ENCODE peak calls at places on chromosomes 4 and X, in six cellular contexts. E is A549, I is suprapubic skin, X is SK-N-SH, R is ovary, B is tibial nerve. Y is an unnamed sample.

GRCh38 chr4:98448923-98449322 is 187.7 kb downstream of the RAP1GDS1 start:
- DNase-seq in E (no peak), I (no peak), X (no peak), R (no peak), B (no peak), Y (peak)

GRCh38 chr4:26271703-26272102 is 49.1 kb upstream of the RBPJ start:
- DNase-seq in E (no peak), I (no peak), X (no peak), R (no peak), B (no peak), Y (no peak)

GRCh38 chr4:118586357-118586790 is 98.8 kb upstream of the METTL14 start:
- DNase-seq in E (no peak), I (no peak), X (no peak), R (peak), B (no peak), Y (no peak)

GRCh38 chrX:81890476-81890875 is 688.6 kb downstream of the SH3BGRL start:
- DNase-seq in E (no peak), I (no peak), X (no peak), R (no peak), B (no peak), Y (no peak)

GRCh38 chr4:170776983-170777382 is 687.2 kb upstream of the AADAT start:
- DNase-seq in E (no peak), I (no peak), X (no peak), R (no peak), B (no peak), Y (no peak)

GRCh38 chr4:126583509-126583908 is 1049.2 kb upstream of the INTU start:
- DNase-seq in E (no peak), I (no peak), X (no peak), R (no peak), B (no peak), Y (no peak)

GRCh38 chr4:3045500-3045850 is 28.9 kb downstream of the HTT-AS start:
- DNase-seq in E (no peak), I (no peak), X (no peak), R (no peak), B (peak), Y (peak)

GRCh38 chr4:158965208-158965607 is 137.7 kb upstream of the RAPGEF2 start:
- DNase-seq in E (no peak), I (no peak), X (no peak), R (no peak), B (no peak), Y (no peak)

GRCh38 chr4:81351653-81352455 is 119.9 kb downstream of the RASGEF1B start:
- DNase-seq in E (peak), I (peak), X (peak), R (peak), B (peak), Y (peak)

GRCh38 chr4:19735012-19735411 is 516.7 kb upstream of the SLIT2 start:
- DNase-seq in E (no peak), I (no peak), X (no peak), R (no peak), B (no peak), Y (no peak)

GRCh38 chr4:3414421-3415279 is 27.1 kb upstream of the HGFAC start:
- DNase-seq in E (no peak), I (peak), X (no peak), R (peak), B (peak), Y (no peak)

DNA sequence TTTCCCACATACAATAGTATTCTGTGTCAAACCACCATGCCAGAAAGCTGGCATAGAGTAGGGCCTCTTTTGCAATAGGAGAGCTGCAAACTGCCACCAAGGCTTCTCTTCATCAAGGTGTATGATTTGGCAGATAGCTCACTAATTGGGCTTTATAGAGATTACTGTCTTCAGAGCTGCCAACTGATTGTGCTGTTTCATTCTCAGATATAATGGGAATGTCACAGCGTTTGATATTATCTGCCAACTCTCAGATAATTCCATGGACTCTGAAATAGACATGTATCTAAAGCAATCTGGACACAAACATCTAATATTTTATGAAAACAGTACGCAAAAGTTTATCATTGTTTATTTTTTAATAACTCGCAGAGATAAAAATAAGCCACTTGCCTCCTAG is 1289.1 kb downstream of the STIM2 start:
- DNase-seq in E (no peak), I (no peak), X (no peak), R (no peak), B (no peak), Y (no peak)
- TF ChIP-seq EP300 in E (no peak), I (no peak), X (no peak), R (no peak), B (no peak), Y (no peak)

GRCh38 chrX:153969125-153969903 is 2.3 kb downstream of the HCFC1 start:
- DNase-seq in E (no peak), I (peak), X (no peak), R (peak), B (no peak), Y (no peak)
- H3K4me3 ChIP-seq in E (peak), I (peak), X (peak), R (peak), B (peak), Y (peak)

DNA sequence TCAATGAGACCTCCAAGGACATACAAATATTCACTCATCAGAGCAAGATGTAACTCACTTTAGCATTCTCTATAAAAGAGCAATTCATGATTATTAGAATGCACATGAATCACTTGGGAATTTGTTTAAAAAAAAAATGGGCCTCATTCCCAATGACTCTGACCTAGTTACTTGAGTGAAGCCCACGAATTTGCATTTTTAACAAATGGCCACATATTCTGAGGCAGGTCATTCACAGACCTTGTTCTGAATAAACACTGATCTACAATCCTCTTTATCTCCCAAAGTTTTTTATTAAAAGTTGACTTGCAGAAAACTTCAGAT is 255.1 kb upstream of the VEGFC start:
- DNase-seq in E (no peak), I (no peak), X (no peak), R (no peak), B (no peak), Y (no peak)
- TF ChIP-seq CTCF in E (no peak), I (no peak), X (no peak), R (no peak), B (no peak), Y (no peak)

GRCh38 chrX:48913605-48914366 is 2.3 kb upstream of the SLC35A2 start:
- DNase-seq in E (no peak), I (no peak), X (no peak), R (no peak), B (no peak), Y (no peak)

GRCh38 chrX:48908600-48908999 is 2.8 kb downstream of the SLC35A2 start:
- DNase-seq in E (no peak), I (no peak), X (no peak), R (no peak), B (no peak), Y (no peak)

GRCh38 chrX:48910926-48911406 is 480 bp downstream of the SLC35A2 start:
- DNase-seq in E (no peak), I (no peak), X (no peak), R (no peak), B (no peak), Y (no peak)

GRCh38 chrX:48909703-48910102 is 1.7 kb downstream of the SLC35A2 start:
- DNase-seq in E (no peak), I (no peak), X (no peak), R (no peak), B (no peak), Y (no peak)

GRCh38 chrX:48911407-48912182 is at the start of gene SLC35A2:
- DNase-seq in E (peak), I (peak), X (peak), R (peak), B (peak), Y (peak)
- TF ChIP-seq EP300 in E (no peak), I (no peak), X (no peak), R (no peak), B (peak), Y (no peak)

DNA sequence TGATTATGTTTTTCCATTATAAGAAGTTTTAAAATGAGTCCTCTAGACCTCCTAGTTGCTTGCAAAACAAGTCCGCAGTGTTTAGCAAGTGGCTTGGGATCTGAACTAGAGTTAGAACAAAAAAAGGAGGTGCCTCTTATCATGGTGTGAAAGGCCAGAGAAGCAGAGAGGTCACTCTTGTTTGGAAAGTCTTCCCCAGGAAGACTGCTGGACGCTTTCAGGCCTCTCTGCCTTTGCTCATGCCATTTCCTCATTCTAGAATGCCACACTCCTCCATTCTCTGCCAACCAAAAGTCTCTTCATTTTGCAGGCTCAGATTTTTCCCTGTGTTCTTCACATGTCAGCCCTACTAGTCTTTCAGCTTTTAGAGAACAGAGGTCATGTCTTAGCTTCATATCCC is 14.9 kb downstream of the PARM1 start:
- DNase-seq in E (no peak), I (no peak), X (no peak), R (no peak), B (no peak), Y (no peak)
- H3K4me3 ChIP-seq in E (no peak), I (no peak), X (no peak), R (no peak), B (no peak), Y (no peak)

DNA sequence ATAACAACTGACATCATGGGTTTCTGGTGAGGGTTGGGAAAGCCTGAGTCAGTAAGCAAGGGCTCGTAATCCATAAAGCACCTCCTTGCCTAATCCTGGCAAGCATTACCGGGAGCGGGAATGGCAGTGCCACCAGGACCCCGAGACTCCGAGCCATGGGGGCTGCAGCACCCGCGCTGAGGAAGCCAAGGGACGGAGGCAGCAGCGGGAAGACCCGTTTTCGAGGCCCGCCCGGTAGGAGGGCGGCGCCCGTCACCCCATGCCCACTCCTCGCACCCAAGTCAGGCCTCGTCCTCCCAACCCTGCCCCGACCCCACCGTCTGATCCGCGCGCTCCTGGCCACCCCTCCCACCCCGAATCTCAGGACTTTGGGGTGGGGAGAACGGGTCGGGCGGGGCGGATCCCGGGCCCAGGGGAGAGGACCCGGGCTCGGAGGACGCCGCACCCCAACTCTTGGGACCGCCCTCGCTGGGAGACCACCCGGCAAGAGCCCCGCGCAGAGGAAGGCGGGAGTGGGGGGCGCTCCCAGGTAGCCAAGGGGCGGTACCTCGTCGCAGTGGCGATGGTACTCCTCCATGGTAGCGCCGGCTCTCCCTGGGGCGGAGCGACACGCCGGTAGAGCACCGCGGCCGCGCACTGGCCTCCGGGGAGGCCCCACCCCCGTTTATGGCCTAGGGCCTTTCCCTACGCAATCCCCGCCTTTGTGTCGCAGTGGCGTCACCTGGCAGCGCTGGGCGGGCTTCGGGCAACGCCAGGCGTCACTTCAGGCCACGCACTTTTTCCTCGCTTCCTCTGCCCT is at the start of gene DYNLT3:
- DNase-seq in E (peak), I (peak), X (peak), R (peak), B (peak), Y (peak)
- TF ChIP-seq CTCF in E (no peak), I (no peak), X (no peak), R (no peak), B (peak), Y (no peak)